ENCODE peak calls at places on chromosome 15, in eight cellular contexts. F, O, B, A, E, M, I and S are unnamed samples. For H3K36me3, the result is how much of the 10 kb centered on the place peaks cover.

GRCh38 chr15:39654308-39654707 is 73.4 kb downstream of the THBS1 start:
- DNase-seq in F (no peak), O (no peak), B (no peak), A (no peak), E (no peak), M (no peak), I (no peak), S (no peak)

GRCh38 chr15:78018968-78019644 is 58.4 kb downstream of the TBC1D2B start:
- DNase-seq in F (no peak), O (no peak), B (no peak), A (no peak), E (no peak), M (no peak), I (no peak), S (no peak)

GRCh38 chr15:70245932-70246622 is 148.4 kb upstream of the TLE3 start:
- DNase-seq in F (peak), O (peak), B (no peak), A (peak), E (peak), M (no peak), I (peak), S (no peak)

GRCh38 chr15:50816191-50816590 is 50.7 kb upstream of the SPPL2A start:
- DNase-seq in F (no peak), O (no peak), B (no peak), A (no peak), E (no peak), M (no peak), I (no peak), S (no peak)

GRCh38 chr15:29024681-29025080 is 138.9 kb downstream of the APBA2 start:
- DNase-seq in F (no peak), O (no peak), B (no peak), A (no peak), E (no peak), M (no peak), I (no peak), S (no peak)

GRCh38 chr15:89101302-89102191 is 13.3 kb downstream of the ABHD2 start:
- DNase-seq in F (peak), O (peak), B (no peak), A (no peak), E (peak), M (no peak), I (peak), S (peak)

GRCh38 chr15:65509321-65509720 is 8.2 kb downstream of the DPP8 start:
- DNase-seq in F (no peak), O (no peak), B (no peak), A (no peak), E (no peak), M (no peak), I (no peak), S (no peak)

GRCh38 chr15:62449638-62450037 is 284.6 kb upstream of the C2CD4B start:
- DNase-seq in F (no peak), O (no peak), B (no peak), A (no peak), E (no peak), M (no peak), I (no peak), S (no peak)

GRCh38 chr15:89664951-89665350 is 9.7 kb upstream of the KIF7 start:
- DNase-seq in F (no peak), O (no peak), B (no peak), A (no peak), E (peak), M (no peak), I (no peak), S (no peak)

GRCh38 chr15:100193277-100193860 is 148.4 kb downstream of the ADAMTS17 start:
- DNase-seq in F (no peak), O (no peak), B (no peak), A (peak), E (peak), M (no peak), I (no peak), S (no peak)

GRCh38 chr15:77402740-77403379 is 17.0 kb downstream of the PEAK1 start:
- DNase-seq in F (peak), O (no peak), B (no peak), A (no peak), E (no peak), M (no peak), I (peak), S (peak)

DNA sequence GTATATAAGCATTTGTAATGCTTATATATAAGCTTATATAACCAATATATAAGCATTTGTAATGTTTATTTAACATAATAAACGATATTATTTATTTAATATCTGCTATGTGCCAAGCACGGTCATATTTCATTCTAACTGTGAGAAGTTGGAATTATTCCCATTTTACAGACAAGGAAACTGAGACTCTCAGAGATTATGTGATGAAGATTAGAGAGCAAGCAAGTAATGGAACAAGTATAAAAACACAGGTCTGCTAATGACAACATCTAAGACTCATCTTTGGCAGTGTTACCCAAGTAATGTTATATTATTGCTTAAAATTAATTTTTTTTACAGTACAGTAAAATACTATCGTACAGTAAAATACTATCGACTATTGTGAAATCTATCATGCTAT is 4.4 kb downstream of the ATOSA start:
- DNase-seq in F (no peak), O (no peak), B (no peak), A (no peak), E (no peak), M (no peak), I (no peak), S (no peak)
- H3K4me3 ChIP-seq in F (no peak), O (peak), B (no peak), A (no peak), E (no peak), M (no peak), I (no peak), S (no peak)

GRCh38 chr15:37823601-37824275 is 110.7 kb upstream of the TMCO5A start:
- DNase-seq in F (no peak), O (no peak), B (no peak), A (peak), E (no peak), M (no peak), I (no peak), S (no peak)

GRCh38 chr15:37819191-37819590 is 115.2 kb upstream of the TMCO5A start:
- DNase-seq in F (peak), O (no peak), B (peak), A (no peak), E (no peak), M (no peak), I (no peak), S (no peak)

GRCh38 chr15:37820380-37821128 is 113.9 kb upstream of the TMCO5A start:
- DNase-seq in F (no peak), O (no peak), B (peak), A (no peak), E (no peak), M (no peak), I (no peak), S (no peak)

GRCh38 chr15:37824717-37825382 is 109.6 kb upstream of the TMCO5A start:
- DNase-seq in F (peak), O (no peak), B (peak), A (peak), E (no peak), M (no peak), I (peak), S (peak)
- TF ChIP-seq CTCF in F (peak), O (no peak), B (no peak), A (no peak), E (no peak), M (no peak), I (peak), S (peak)

DNA sequence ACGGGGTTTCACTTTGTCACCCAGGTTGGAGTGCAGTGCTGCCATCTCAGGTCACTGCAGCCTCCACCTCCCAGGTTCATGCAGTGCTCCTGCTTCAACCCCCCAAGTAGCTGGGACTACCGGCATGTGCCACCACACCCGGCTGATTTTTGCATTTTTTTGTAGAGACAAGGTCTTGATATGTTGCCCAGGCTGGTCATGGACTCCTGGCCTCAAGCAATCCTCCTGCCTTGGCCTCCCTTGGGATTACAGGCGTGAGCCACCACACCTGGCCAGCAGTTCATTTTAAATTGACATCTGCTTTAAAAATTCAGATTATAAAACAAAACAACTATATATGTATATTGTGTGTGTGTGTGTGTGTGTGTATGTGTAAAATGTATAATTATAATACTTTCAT is 38.3 kb downstream of the CALML4 start:
- DNase-seq in F (no peak), O (no peak), B (no peak), A (no peak), E (no peak), M (no peak), I (no peak), S (no peak)
- H3K36me3 ChIP-seq in F (under half), O (under half), B (under half), A (under half), E (under half), M (under half), I (under half), S (under half)

GRCh38 chr15:68054658-68055223 is 626 bp downstream of the PIAS1 start:
- DNase-seq in F (peak), O (peak), B (peak), A (peak), E (peak), M (peak), I (peak), S (no peak)

GRCh38 chr15:68057089-68057488 is 3.0 kb downstream of the PIAS1 start:
- DNase-seq in F (no peak), O (no peak), B (no peak), A (no peak), E (no peak), M (no peak), I (peak), S (no peak)

GRCh38 chr15:68055224-68055705 is 1.1 kb downstream of the PIAS1 start:
- DNase-seq in F (peak), O (peak), B (peak), A (peak), E (no peak), M (peak), I (peak), S (no peak)

GRCh38 chr15:68057758-68058157 is 3.6 kb downstream of the PIAS1 start:
- DNase-seq in F (no peak), O (no peak), B (no peak), A (no peak), E (no peak), M (no peak), I (no peak), S (no peak)

GRCh38 chr15:68056097-68056865 is 2.2 kb downstream of the PIAS1 start:
- DNase-seq in F (no peak), O (no peak), B (no peak), A (no peak), E (no peak), M (no peak), I (no peak), S (no peak)
- H3K4me3 ChIP-seq in F (no peak), O (peak), B (peak), A (peak), E (peak), M (peak), I (peak), S (peak)